ENCODE peak calls at places on chromosomes 3 and 15, in four cellular contexts. C is fibroblast of the aortic adventitia; S is stimulated activated CD4-positive, alpha-beta T cell treated with anti-CD3 and anti-CD28 coated beads, Interleukin-1b, Interleukin-23, amount 100 ng/mL, for 24 hours; O is amygdala. Q is an unnamed sample.

GRCh38 chr3:72738752-72739520 is 109.3 kb downstream of the SHQ1 start:
- DNase-seq in O (peak), S (peak), C (no peak), Q (no peak)

GRCh38 chr3:10392244-10392643 is 71.3 kb upstream of the SEC13 start:
- DNase-seq in S (no peak), C (no peak), O (no peak), Q (no peak)

GRCh38 chr3:20511863-20512262 is 325.9 kb upstream of the SGO1 start:
- DNase-seq in O (no peak), S (no peak), C (peak), Q (peak)

GRCh38 chr15:79459666-79460065 is 27.5 kb downstream of the MINAR1 start:
- DNase-seq in O (no peak), C (no peak), S (no peak), Q (no peak)

GRCh38 chr3:18423401-18424212 is 1.5 kb downstream of the SATB1 start:
- DNase-seq in C (peak), O (no peak), S (no peak), Q (peak)

GRCh38 chr3:115100172-115100571 is 46.9 kb downstream of the ZBTB20 start:
- DNase-seq in C (peak), O (peak), S (no peak), Q (peak)

GRCh38 chr3:23489338-23490158 is 286.4 kb downstream of the UBE2E2 start:
- DNase-seq in S (no peak), O (no peak), C (no peak), Q (peak)

GRCh38 chr3:10474847-10475246 is 30.5 kb downstream of the ATP2B2 start:
- DNase-seq in S (no peak), O (no peak), C (no peak), Q (no peak)

GRCh38 chr15:58463815-58464697 is 32.3 kb downstream of the LIPC start:
- DNase-seq in C (no peak), S (no peak), O (no peak), Q (peak)

GRCh38 chr15:51938286-51938685 is 33.3 kb downstream of the LEO1 start:
- DNase-seq in O (no peak), C (no peak), S (no peak), Q (no peak)

GRCh38 chr3:33957176-33957575 is 158.7 kb downstream of the PDCD6IP start:
- DNase-seq in C (no peak), S (no peak), O (no peak), Q (no peak)

GRCh38 chr3:30658328-30659052 is 52.1 kb downstream of the TGFBR2 start:
- DNase-seq in O (no peak), C (peak), S (no peak), Q (peak)

GRCh38 chr3:38511546-38511945 is 15.4 kb downstream of the EXOG start:
- DNase-seq in C (no peak), O (no peak), S (no peak), Q (no peak)

GRCh38 chr3:32569540-32570425 is 875 bp downstream of the DYNC1LI1 start:
- DNase-seq in O (peak), C (peak), S (no peak), Q (no peak)

GRCh38 chr3:11606865-11607440 is 36.8 kb downstream of the VGLL4 start:
- DNase-seq in O (no peak), C (no peak), S (no peak), Q (no peak)

GRCh38 chr15:42012241-42012640 is 8.6 kb downstream of the PLA2G4E start:
- DNase-seq in O (no peak), C (no peak), S (no peak), Q (no peak)

GRCh38 chr15:32034106-32034505 is 3.8 kb downstream of the CHRNA7 start:
- DNase-seq in S (no peak), O (no peak), C (no peak), Q (no peak)

GRCh38 chr3:31361391-31362273 is 171.1 kb upstream of the STT3B start:
- DNase-seq in C (peak), S (no peak), O (no peak), Q (peak)

GRCh38 chr15:25535866-25536265 is 97.0 kb upstream of the UBE3A start:
- DNase-seq in S (no peak), O (no peak), C (no peak), Q (no peak)

GRCh38 chr3:131549340-131549739 is 46.6 kb upstream of the MRPL3 start:
- DNase-seq in S (no peak), O (no peak), C (no peak), Q (no peak)

GRCh38 chr3:127608362-127608718 is 10.1 kb downstream of the MCM2 start:
- DNase-seq in O (no peak), S (no peak), C (no peak), Q (no peak)

Q was measured in astrocyte.